ENCODE peak calls at places on chromosomes 5 and 9, in eight cellular contexts. Y, M, N, S, D, T, E and I are unnamed samples.

GRCh38 chr5:139995929-139996328 is 47.2 kb downstream of the NRG2 start:
- DNase-seq in D (no peak), N (no peak), M (no peak), T (no peak), E (no peak), Y (no peak), S (no peak), I (no peak)

GRCh38 chr5:108728566-108729305 is 19.0 kb upstream of the FER start:
- DNase-seq in D (no peak), M (peak; percentile 72), E (no peak), S (peak; percentile 5), Y (no peak), N (no peak), T (no peak), I (no peak)

GRCh38 chr5:17860660-17861315 is 226.5 kb downstream of the TAF11L14 start:
- DNase-seq in E (no peak), S (no peak), N (no peak), Y (no peak), T (no peak), D (peak; percentile 60), M (no peak), I (no peak)

GRCh38 chr5:116583085-116583766 is 8.6 kb upstream of the SEMA6A start:
- DNase-seq in D (peak; percentile 73), N (no peak), T (no peak), Y (no peak), E (no peak), M (no peak), S (no peak), I (no peak)

GRCh38 chr5:19193631-19194030 is 794.4 kb downstream of the CDH18 start:
- DNase-seq in S (no peak), Y (no peak), E (no peak), M (no peak), D (no peak), N (no peak), T (no peak), I (no peak)

GRCh38 chr5:618450-618849 is 6.3 kb downstream of the CEP72 start:
- DNase-seq in M (no peak), N (no peak), D (no peak), T (no peak), Y (no peak), E (no peak), S (no peak), I (no peak)

GRCh38 chr5:124453221-124454032 is 293.0 kb downstream of the ZNF608 start:
- DNase-seq in E (no peak), Y (no peak), T (no peak), D (peak; percentile 48), N (no peak), S (no peak), M (peak; percentile 21), I (no peak)

GRCh38 chr5:30809907-30810306 is 383.6 kb upstream of the CDH6 start:
- DNase-seq in S (no peak), N (no peak), Y (no peak), T (no peak), E (no peak), M (no peak), D (no peak), I (no peak)

GRCh38 chr9:114028646-114029045 is 49.5 kb downstream of the AMBP start:
- DNase-seq in S (no peak), D (no peak), N (no peak), M (no peak), E (no peak), Y (no peak), T (no peak), I (no peak)

GRCh38 chr9:21883642-21884041 is 81.2 kb downstream of the MTAP start:
- DNase-seq in D (no peak), E (no peak), Y (no peak), N (no peak), M (no peak), T (no peak), S (peak; percentile 52), I (no peak)

GRCh38 chr9:116910201-116910600 is 223.1 kb downstream of the TRIM32 start:
- DNase-seq in S (peak; percentile 41), E (no peak), N (no peak), T (no peak), M (no peak), Y (no peak), D (no peak), I (no peak)

GRCh38 chr9:33196736-33197135 is 29.6 kb upstream of the B4GALT1 start:
- DNase-seq in N (no peak), Y (no peak), D (no peak), E (no peak), T (no peak), S (no peak), M (no peak), I (no peak)

GRCh38 chr5:98999631-99000030 is 70.8 kb upstream of the CHD1 start:
- DNase-seq in T (no peak), N (no peak), D (peak; percentile 35), Y (no peak), E (no peak), S (no peak), M (no peak), I (no peak)

GRCh38 chr9:77944556-77945261 is 86.9 kb downstream of the GNAQ start:
- DNase-seq in S (peak; percentile 60), M (peak; percentile 89), Y (no peak), E (no peak), N (no peak), T (no peak), D (no peak), I (peak; percentile 44)

GRCh38 chr9:124621371-124622328 is 114.5 kb upstream of the NR5A1 start:
- DNase-seq in M (peak; percentile 19), S (no peak), D (no peak), Y (no peak), N (no peak), T (no peak), E (no peak), I (no peak)

GRCh38 chr9:121610638-121610953 is 40.8 kb upstream of the DAB2IP start:
- DNase-seq in T (no peak), D (no peak), M (no peak), N (no peak), S (peak; percentile 72), Y (no peak), E (no peak), I (no peak)

GRCh38 chr5:95808686-95809413 is 13.7 kb downstream of the GLRX start:
- DNase-seq in N (peak; percentile 45), S (no peak), T (peak; percentile 96), D (no peak), M (peak; percentile 55), E (no peak), Y (no peak), I (no peak)

GRCh38 chr9:35645736-35646582 is 4.8 kb downstream of the SIT1 start:
- DNase-seq in E (no peak), Y (peak; percentile 21), N (no peak), M (peak; percentile 74), T (no peak), D (peak; percentile 80), S (peak; percentile 91), I (peak; percentile 77)

GRCh38 chr5:141182248-141182647 is at the start of gene PCDHB16:
- DNase-seq in D (no peak), N (no peak), M (peak; percentile 12), E (no peak), S (peak; percentile 89), T (peak; percentile 90), Y (peak; percentile 63), I (peak; percentile 78)

GRCh38 chr9:96139592-96140251 is 162.3 kb downstream of the HSD17B3 start:
- DNase-seq in N (no peak), M (no peak), T (peak; percentile 61), D (peak; percentile 39), Y (no peak), S (no peak), E (no peak), I (no peak)

GRCh38 chr5:65873181-65873580 is 53.2 kb upstream of the ERBIN start:
- DNase-seq in N (no peak), M (no peak), Y (no peak), D (peak; percentile 47), E (no peak), T (no peak), S (no peak), I (no peak)

GRCh38 chr9:99162759-99163364 is 57.9 kb downstream of the TGFBR1 start:
- DNase-seq in N (no peak), S (peak; percentile 70), Y (no peak), M (peak; percentile 66), T (peak; percentile 53), E (no peak), D (peak; percentile 12), I (no peak)